ENCODE peak calls at places on chromosomes 2 and 18, in nine cellular contexts. One of them, this sample, is unnamed.
A peak's percentile ranks its signal among the peaks of the same experiment; 100 is the strongest.

GRCh38 chr2:238684362-238685326 is 163.2 kb upstream of the TWIST2 start:
- DNase-seq in MCF 10A: peak; percentile 99
- DNase-seq in AG10803: peak; percentile 100
- DNase-seq in ureter: peak; percentile 56
- DNase-seq in GM23248: peak; percentile 99
- DNase-seq in iris pigment epithelial cell: peak; percentile 100
- DNase-seq in stimulated activated CD4-positive, alpha-beta T cell treated with anti-CD3 and anti-CD28 coated beads, Interleukin-12 subunit alpha, Interleukin-12 subunit beta, amount 100 ng/mL, for 4 hours: no peak
- DNase-seq in uterus: peak; percentile 87
- DNase-seq in AG04450: peak; percentile 94
- DNase-seq in this sample: peak; percentile 98

GRCh38 chr2:108363048-108363899 is 14.5 kb upstream of the SULT1C4 start:
- DNase-seq in MCF 10A: peak; percentile 18
- DNase-seq in AG10803: no peak
- DNase-seq in ureter: no peak
- DNase-seq in GM23248: no peak
- DNase-seq in iris pigment epithelial cell: no peak
- DNase-seq in stimulated activated CD4-positive, alpha-beta T cell treated with anti-CD3 and anti-CD28 coated beads, Interleukin-12 subunit alpha, Interleukin-12 subunit beta, amount 100 ng/mL, for 4 hours: peak; percentile 6
- DNase-seq in uterus: no peak
- DNase-seq in AG04450: no peak
- DNase-seq in this sample: no peak

GRCh38 chr2:205763708-205764501 is 81.6 kb downstream of the NRP2 start:
- DNase-seq in MCF 10A: no peak
- DNase-seq in AG10803: peak; percentile 95
- DNase-seq in ureter: no peak
- DNase-seq in GM23248: peak; percentile 94
- DNase-seq in iris pigment epithelial cell: peak; percentile 92
- DNase-seq in stimulated activated CD4-positive, alpha-beta T cell treated with anti-CD3 and anti-CD28 coated beads, Interleukin-12 subunit alpha, Interleukin-12 subunit beta, amount 100 ng/mL, for 4 hours: no peak
- DNase-seq in uterus: peak; percentile 60
- DNase-seq in AG04450: peak; percentile 46
- DNase-seq in this sample: peak; percentile 86

GRCh38 chr2:75292826-75293225 is 93.5 kb upstream of the TACR1 start:
- DNase-seq in MCF 10A: peak; percentile 67
- DNase-seq in AG10803: peak; percentile 43
- DNase-seq in ureter: no peak
- DNase-seq in GM23248: peak; percentile 88
- DNase-seq in iris pigment epithelial cell: peak; percentile 59
- DNase-seq in stimulated activated CD4-positive, alpha-beta T cell treated with anti-CD3 and anti-CD28 coated beads, Interleukin-12 subunit alpha, Interleukin-12 subunit beta, amount 100 ng/mL, for 4 hours: no peak
- DNase-seq in uterus: no peak
- DNase-seq in AG04450: no peak
- DNase-seq in this sample: peak; percentile 79

GRCh38 chr2:172096661-172097547 is 5.8 kb downstream of the DLX2 start:
- DNase-seq in MCF 10A: peak; percentile 95
- DNase-seq in AG10803: peak; percentile 87
- DNase-seq in ureter: no peak
- DNase-seq in GM23248: peak; percentile 97
- DNase-seq in iris pigment epithelial cell: peak; percentile 49
- DNase-seq in stimulated activated CD4-positive, alpha-beta T cell treated with anti-CD3 and anti-CD28 coated beads, Interleukin-12 subunit alpha, Interleukin-12 subunit beta, amount 100 ng/mL, for 4 hours: no peak
- DNase-seq in uterus: no peak
- DNase-seq in AG04450: no peak
- DNase-seq in this sample: peak; percentile 95

GRCh38 chr2:167017021-167017420 is 128.7 kb downstream of the XIRP2 start:
- DNase-seq in MCF 10A: no peak
- DNase-seq in AG10803: no peak
- DNase-seq in ureter: no peak
- DNase-seq in GM23248: no peak
- DNase-seq in iris pigment epithelial cell: peak; percentile 7
- DNase-seq in stimulated activated CD4-positive, alpha-beta T cell treated with anti-CD3 and anti-CD28 coated beads, Interleukin-12 subunit alpha, Interleukin-12 subunit beta, amount 100 ng/mL, for 4 hours: no peak
- DNase-seq in uterus: no peak
- DNase-seq in AG04450: no peak
- DNase-seq in this sample: peak; percentile 46

GRCh38 chr2:128643221-128644065 is 324.8 kb upstream of the HS6ST1 start:
- DNase-seq in MCF 10A: no peak
- DNase-seq in AG10803: no peak
- DNase-seq in ureter: peak; percentile 33
- DNase-seq in GM23248: no peak
- DNase-seq in iris pigment epithelial cell: no peak
- DNase-seq in stimulated activated CD4-positive, alpha-beta T cell treated with anti-CD3 and anti-CD28 coated beads, Interleukin-12 subunit alpha, Interleukin-12 subunit beta, amount 100 ng/mL, for 4 hours: no peak
- DNase-seq in uterus: no peak
- DNase-seq in AG04450: no peak
- DNase-seq in this sample: no peak

GRCh38 chr2:240570531-240571313 is 2.4 kb downstream of the RNPEPL1 start:
- DNase-seq in MCF 10A: no peak
- DNase-seq in AG10803: no peak
- DNase-seq in ureter: peak; percentile 41
- DNase-seq in GM23248: no peak
- DNase-seq in iris pigment epithelial cell: no peak
- DNase-seq in stimulated activated CD4-positive, alpha-beta T cell treated with anti-CD3 and anti-CD28 coated beads, Interleukin-12 subunit alpha, Interleukin-12 subunit beta, amount 100 ng/mL, for 4 hours: no peak
- DNase-seq in uterus: no peak
- DNase-seq in AG04450: no peak
- DNase-seq in this sample: no peak

GRCh38 chr2:101766871-101767739 is 69.6 kb downstream of the MAP4K4 start:
- DNase-seq in MCF 10A: peak; percentile 49
- DNase-seq in AG10803: peak; percentile 96
- DNase-seq in ureter: no peak
- DNase-seq in GM23248: peak; percentile 93
- DNase-seq in iris pigment epithelial cell: peak; percentile 95
- DNase-seq in stimulated activated CD4-positive, alpha-beta T cell treated with anti-CD3 and anti-CD28 coated beads, Interleukin-12 subunit alpha, Interleukin-12 subunit beta, amount 100 ng/mL, for 4 hours: no peak
- DNase-seq in uterus: no peak
- DNase-seq in AG04450: peak; percentile 72
- DNase-seq in this sample: peak; percentile 77

GRCh38 chr2:178884440-178884839 is 77.2 kb upstream of the TTN start:
- DNase-seq in MCF 10A: no peak
- DNase-seq in AG10803: no peak
- DNase-seq in ureter: no peak
- DNase-seq in GM23248: no peak
- DNase-seq in iris pigment epithelial cell: no peak
- DNase-seq in stimulated activated CD4-positive, alpha-beta T cell treated with anti-CD3 and anti-CD28 coated beads, Interleukin-12 subunit alpha, Interleukin-12 subunit beta, amount 100 ng/mL, for 4 hours: no peak
- DNase-seq in uterus: no peak
- DNase-seq in AG04450: no peak
- DNase-seq in this sample: no peak

GRCh38 chr2:64408031-64408430 is 45.9 kb upstream of the LGALSL start:
- DNase-seq in MCF 10A: no peak
- DNase-seq in AG10803: no peak
- DNase-seq in ureter: no peak
- DNase-seq in GM23248: no peak
- DNase-seq in iris pigment epithelial cell: no peak
- DNase-seq in stimulated activated CD4-positive, alpha-beta T cell treated with anti-CD3 and anti-CD28 coated beads, Interleukin-12 subunit alpha, Interleukin-12 subunit beta, amount 100 ng/mL, for 4 hours: no peak
- DNase-seq in uterus: no peak
- DNase-seq in AG04450: no peak
- DNase-seq in this sample: no peak

GRCh38 chr18:5974696-5975095 is 79.4 kb upstream of the TMEM200C start:
- DNase-seq in MCF 10A: no peak
- DNase-seq in AG10803: no peak
- DNase-seq in ureter: no peak
- DNase-seq in GM23248: no peak
- DNase-seq in iris pigment epithelial cell: no peak
- DNase-seq in stimulated activated CD4-positive, alpha-beta T cell treated with anti-CD3 and anti-CD28 coated beads, Interleukin-12 subunit alpha, Interleukin-12 subunit beta, amount 100 ng/mL, for 4 hours: no peak
- DNase-seq in uterus: no peak
- DNase-seq in AG04450: no peak
- DNase-seq in this sample: no peak

GRCh38 chr2:160368988-160369935 is 124.3 kb downstream of the RBMS1 start:
- DNase-seq in MCF 10A: no peak
- DNase-seq in AG10803: peak; percentile 78
- DNase-seq in ureter: no peak
- DNase-seq in GM23248: peak; percentile 72
- DNase-seq in iris pigment epithelial cell: peak; percentile 79
- DNase-seq in stimulated activated CD4-positive, alpha-beta T cell treated with anti-CD3 and anti-CD28 coated beads, Interleukin-12 subunit alpha, Interleukin-12 subunit beta, amount 100 ng/mL, for 4 hours: no peak
- DNase-seq in uterus: no peak
- DNase-seq in AG04450: no peak
- DNase-seq in this sample: no peak

GRCh38 chr2:47043142-47043890 is 111.8 kb downstream of the STPG4 start:
- DNase-seq in MCF 10A: peak; percentile 94
- DNase-seq in AG10803: peak; percentile 96
- DNase-seq in ureter: peak; percentile 75
- DNase-seq in GM23248: peak; percentile 93
- DNase-seq in iris pigment epithelial cell: peak; percentile 94
- DNase-seq in stimulated activated CD4-positive, alpha-beta T cell treated with anti-CD3 and anti-CD28 coated beads, Interleukin-12 subunit alpha, Interleukin-12 subunit beta, amount 100 ng/mL, for 4 hours: no peak
- DNase-seq in uterus: peak; percentile 63
- DNase-seq in AG04450: peak; percentile 85
- DNase-seq in this sample: peak; percentile 94

GRCh38 chr18:59604877-59605276 is 92.3 kb downstream of the CCBE1 start:
- DNase-seq in MCF 10A: peak; percentile 77
- DNase-seq in AG10803: peak; percentile 40
- DNase-seq in ureter: peak; percentile 48
- DNase-seq in GM23248: peak; percentile 48
- DNase-seq in iris pigment epithelial cell: no peak
- DNase-seq in stimulated activated CD4-positive, alpha-beta T cell treated with anti-CD3 and anti-CD28 coated beads, Interleukin-12 subunit alpha, Interleukin-12 subunit beta, amount 100 ng/mL, for 4 hours: no peak
- DNase-seq in uterus: no peak
- DNase-seq in AG04450: no peak
- DNase-seq in this sample: peak; percentile 92

GRCh38 chr2:73837847-73838585 is 9.3 kb downstream of the STAMBP start:
- DNase-seq in MCF 10A: no peak
- DNase-seq in AG10803: no peak
- DNase-seq in ureter: no peak
- DNase-seq in GM23248: no peak
- DNase-seq in iris pigment epithelial cell: no peak
- DNase-seq in stimulated activated CD4-positive, alpha-beta T cell treated with anti-CD3 and anti-CD28 coated beads, Interleukin-12 subunit alpha, Interleukin-12 subunit beta, amount 100 ng/mL, for 4 hours: no peak
- DNase-seq in uterus: no peak
- DNase-seq in AG04450: no peak
- DNase-seq in this sample: no peak

GRCh38 chr18:52278191-52278590 is 61.8 kb upstream of the DCC start:
- DNase-seq in MCF 10A: no peak
- DNase-seq in AG10803: no peak
- DNase-seq in ureter: no peak
- DNase-seq in GM23248: no peak
- DNase-seq in iris pigment epithelial cell: no peak
- DNase-seq in stimulated activated CD4-positive, alpha-beta T cell treated with anti-CD3 and anti-CD28 coated beads, Interleukin-12 subunit alpha, Interleukin-12 subunit beta, amount 100 ng/mL, for 4 hours: no peak
- DNase-seq in uterus: no peak
- DNase-seq in AG04450: no peak
- DNase-seq in this sample: no peak

GRCh38 chr2:237864030-237864931 is 4.9 kb downstream of the RAMP1 start:
- DNase-seq in MCF 10A: peak; percentile 30
- DNase-seq in AG10803: no peak
- DNase-seq in ureter: peak; percentile 42
- DNase-seq in GM23248: no peak
- DNase-seq in iris pigment epithelial cell: no peak
- DNase-seq in stimulated activated CD4-positive, alpha-beta T cell treated with anti-CD3 and anti-CD28 coated beads, Interleukin-12 subunit alpha, Interleukin-12 subunit beta, amount 100 ng/mL, for 4 hours: no peak
- DNase-seq in uterus: peak; percentile 76
- DNase-seq in AG04450: no peak
- DNase-seq in this sample: no peak

GRCh38 chr18:12313530-12314245 is 5.6 kb downstream of the TUBB6 start:
- DNase-seq in MCF 10A: no peak
- DNase-seq in AG10803: no peak
- DNase-seq in ureter: no peak
- DNase-seq in GM23248: peak; percentile 51
- DNase-seq in iris pigment epithelial cell: no peak
- DNase-seq in stimulated activated CD4-positive, alpha-beta T cell treated with anti-CD3 and anti-CD28 coated beads, Interleukin-12 subunit alpha, Interleukin-12 subunit beta, amount 100 ng/mL, for 4 hours: no peak
- DNase-seq in uterus: no peak
- DNase-seq in AG04450: no peak
- DNase-seq in this sample: no peak

GRCh38 chr2:230847883-230848388 is 16.8 kb upstream of the ITM2C start:
- DNase-seq in MCF 10A: peak; percentile 78
- DNase-seq in AG10803: peak; percentile 78
- DNase-seq in ureter: peak; percentile 90
- DNase-seq in GM23248: peak; percentile 92
- DNase-seq in iris pigment epithelial cell: peak; percentile 85
- DNase-seq in stimulated activated CD4-positive, alpha-beta T cell treated with anti-CD3 and anti-CD28 coated beads, Interleukin-12 subunit alpha, Interleukin-12 subunit beta, amount 100 ng/mL, for 4 hours: peak; percentile 95
- DNase-seq in uterus: peak; percentile 80
- DNase-seq in AG04450: peak; percentile 44
- DNase-seq in this sample: peak; percentile 78

GRCh38 chr2:170446078-170446477 is 268.1 kb downstream of the MYO3B start:
- DNase-seq in MCF 10A: no peak
- DNase-seq in AG10803: no peak
- DNase-seq in ureter: no peak
- DNase-seq in GM23248: no peak
- DNase-seq in iris pigment epithelial cell: no peak
- DNase-seq in stimulated activated CD4-positive, alpha-beta T cell treated with anti-CD3 and anti-CD28 coated beads, Interleukin-12 subunit alpha, Interleukin-12 subunit beta, amount 100 ng/mL, for 4 hours: no peak
- DNase-seq in uterus: no peak
- DNase-seq in AG04450: no peak
- DNase-seq in this sample: peak; percentile 40

GRCh38 chr2:65240657-65241056 is 13.0 kb downstream of the ACTR2 start:
- DNase-seq in MCF 10A: peak; percentile 36
- DNase-seq in AG10803: no peak
- DNase-seq in ureter: no peak
- DNase-seq in GM23248: peak; percentile 25
- DNase-seq in iris pigment epithelial cell: peak; percentile 34
- DNase-seq in stimulated activated CD4-positive, alpha-beta T cell treated with anti-CD3 and anti-CD28 coated beads, Interleukin-12 subunit alpha, Interleukin-12 subunit beta, amount 100 ng/mL, for 4 hours: no peak
- DNase-seq in uterus: no peak
- DNase-seq in AG04450: no peak
- DNase-seq in this sample: peak; percentile 44

GRCh38 chr2:41782306-41783158 is 265.3 kb upstream of the PKDCC start:
- DNase-seq in MCF 10A: peak; percentile 56
- DNase-seq in AG10803: peak; percentile 25
- DNase-seq in ureter: no peak
- DNase-seq in GM23248: peak; percentile 52
- DNase-seq in iris pigment epithelial cell: peak; percentile 41
- DNase-seq in stimulated activated CD4-positive, alpha-beta T cell treated with anti-CD3 and anti-CD28 coated beads, Interleukin-12 subunit alpha, Interleukin-12 subunit beta, amount 100 ng/mL, for 4 hours: no peak
- DNase-seq in uterus: peak; percentile 22
- DNase-seq in AG04450: peak; percentile 6
- DNase-seq in this sample: peak; percentile 54